ENCODE peak calls at places on chromosome 3, in seven cellular contexts. Z is cardiac muscle cell; K is psoas muscle; C is body of pancreas; G is right lobe of liver; J is CD8-positive, alpha-beta memory T cell; L is GM23338. M is an unnamed sample. For H3K4me1, the result is how much of the 10 kb centered on the place peaks cover.

GRCh38 chr3:60579734-60580133 is 671.5 kb downstream of the FHIT start:
- DNase-seq in L (no peak), G (no peak), Z (peak), J (no peak), C (no peak), K (no peak), M (no peak)

GRCh38 chr3:100702082-100703014 is 6.9 kb upstream of the TFG start:
- DNase-seq in K (no peak), G (no peak), C (no peak), Z (no peak), J (no peak), L (no peak), M (no peak)

GRCh38 chr3:48571938-48572337 is 8.4 kb upstream of the UCN2 start:
- DNase-seq in K (no peak), G (no peak), L (no peak), J (no peak), Z (no peak), C (no peak), M (peak)

GRCh38 chr3:73536952-73537351 is 87.8 kb downstream of the PDZRN3 start:
- DNase-seq in L (no peak), Z (no peak), C (no peak), G (no peak), K (peak), J (no peak), M (no peak)

GRCh38 chr3:52119826-52120225 is 34.4 kb downstream of the POC1A start:
- DNase-seq in L (no peak), Z (no peak), J (no peak), C (no peak), K (no peak), G (no peak), M (no peak)

GRCh38 chr3:58202917-58203360 is 7.8 kb downstream of the DNASE1L3 start:
- DNase-seq in G (no peak), J (peak), K (no peak), C (no peak), Z (no peak), L (no peak), M (no peak)

GRCh38 chr3:126873416-126873815 is 109.5 kb upstream of the PLXNA1 start:
- DNase-seq in J (no peak), L (no peak), Z (no peak), K (no peak), G (no peak), C (no peak), M (no peak)

GRCh38 chr3:43259626-43260025 is 26.7 kb upstream of the SNRK start:
- DNase-seq in L (no peak), K (no peak), J (no peak), Z (no peak), G (no peak), C (no peak), M (no peak)

GRCh38 chr3:124760601-124761000 is 30.3 kb downstream of the UMPS start:
- DNase-seq in L (peak), Z (peak), C (peak), K (no peak), G (no peak), J (no peak), M (no peak)

GRCh38 chr3:71725279-71725991 is at the start of gene EIF4E3:
- DNase-seq in G (peak), C (peak), K (peak), L (peak), J (peak), Z (peak), M (peak)

GRCh38 chr3:111269782-111270181 is 198.2 kb downstream of the NECTIN3 start:
- DNase-seq in L (no peak), G (no peak), Z (no peak), C (no peak), J (no peak), K (no peak), M (no peak)
- H3K4me3 ChIP-seq in L (no peak), G (no peak), Z (no peak), C (no peak), J (no peak), K (no peak), M (no peak)

GRCh38 chr3:129018271-129018670 is 17.2 kb downstream of the EFCC1 start:
- DNase-seq in C (no peak), Z (no peak), J (no peak), K (no peak), L (no peak), G (no peak), M (no peak)
- H3K27ac ChIP-seq in C (no peak), Z (no peak), J (no peak), K (no peak), L (no peak), G (no peak), M (peak)

DNA sequence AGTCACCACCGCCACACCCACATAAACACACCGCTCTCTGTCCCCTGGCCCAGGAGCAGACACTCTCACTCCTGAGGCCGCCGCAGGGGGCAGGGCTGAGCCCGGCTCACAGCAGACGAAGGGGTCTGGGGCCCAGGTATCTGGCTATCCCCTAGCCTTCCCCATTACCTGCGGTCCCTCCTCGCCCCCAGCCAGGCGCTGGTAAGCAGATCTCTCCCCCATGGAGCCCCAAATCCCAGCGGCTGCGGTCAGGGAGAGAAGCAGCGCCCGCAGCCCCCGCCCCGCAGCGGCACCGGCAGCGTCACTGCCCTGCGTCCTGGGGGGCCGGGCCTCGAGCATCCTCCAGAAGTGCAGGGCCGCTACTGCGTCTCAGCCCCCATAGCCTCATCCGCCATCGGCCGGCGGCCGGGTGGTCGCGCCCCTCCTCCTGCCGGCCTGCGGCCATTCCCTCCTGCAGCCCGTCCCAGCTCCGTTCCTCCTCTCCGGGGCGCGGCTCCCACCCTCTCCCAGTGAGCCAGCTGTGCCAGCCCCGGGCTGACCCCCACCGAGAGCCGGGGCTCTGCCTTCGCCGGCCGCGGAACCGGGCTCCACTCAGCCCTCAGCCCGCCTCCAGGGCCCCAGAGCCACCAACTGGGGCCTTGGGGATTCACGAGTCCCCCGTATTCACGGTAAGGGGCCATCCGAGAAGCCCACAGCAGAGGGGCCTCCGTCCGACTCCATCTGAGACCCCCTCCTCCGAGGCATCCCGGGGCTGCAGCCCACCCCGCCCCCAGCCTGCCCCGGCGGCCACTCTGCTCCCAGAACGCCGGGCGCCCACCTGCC is 13.1 kb downstream of the TNK2 start:
- DNase-seq in L (peak), C (peak), J (peak), G (peak), Z (no peak), K (peak), M (peak)
- H3K4me1 ChIP-seq in L (under half), C (half or more), J (under half), G (under half), Z (under half), K (half or more), M (under half)

GRCh38 chr3:110966966-110967663 is 104.5 kb upstream of the NECTIN3 start:
- DNase-seq in G (no peak), K (no peak), L (no peak), Z (no peak), J (no peak), C (no peak), M (no peak)
- H3K4me3 ChIP-seq in G (no peak), K (no peak), L (no peak), Z (no peak), J (no peak), C (no peak), M (no peak)

GRCh38 chr3:115248274-115248673 is 101.2 kb upstream of the ZBTB20 start:
- DNase-seq in C (no peak), G (no peak), Z (peak), J (no peak), K (no peak), L (no peak), M (no peak)
- H3K27ac ChIP-seq in C (no peak), G (no peak), Z (no peak), J (no peak), K (no peak), L (no peak), M (no peak)

GRCh38 chr3:46380471-46381215 is 9.9 kb downstream of the CCR5 start:
- DNase-seq in Z (no peak), G (no peak), J (no peak), C (no peak), L (no peak), K (no peak), M (no peak)

GRCh38 chr3:46375214-46375613 is 4.5 kb downstream of the CCR5 start:
- DNase-seq in L (no peak), G (no peak), Z (no peak), K (no peak), C (no peak), J (no peak), M (no peak)

GRCh38 chr3:46375814-46376213 is 5.1 kb downstream of the CCR5 start:
- DNase-seq in L (no peak), Z (no peak), C (no peak), J (no peak), K (no peak), G (no peak), M (no peak)

GRCh38 chr3:46381662-46382061 is 10.9 kb downstream of the CCR5 start:
- DNase-seq in J (no peak), L (no peak), K (no peak), G (no peak), Z (no peak), C (no peak), M (no peak)

GRCh38 chr3:46378426-46378942 is 7.7 kb downstream of the CCR5 start:
- DNase-seq in L (peak), C (peak), J (peak), G (peak), K (peak), Z (peak), M (peak)
- H3K4me1 ChIP-seq in L (under half), C (under half), J (under half), G (under half), K (under half), Z (under half), M (under half)

GRCh38 chr3:170357920-170358854 is 672 bp downstream of the SKIL start:
- DNase-seq in Z (peak), C (peak), G (peak), J (peak), K (peak), L (peak), M (peak)

GRCh38 chr3:170359178-170359704 is 1.7 kb downstream of the SKIL start:
- DNase-seq in L (no peak), Z (no peak), J (no peak), K (no peak), C (no peak), G (no peak), M (no peak)

GRCh38 chr3:170360916-170361315 is 3.4 kb downstream of the SKIL start:
- DNase-seq in G (no peak), C (no peak), L (peak), Z (peak), K (no peak), J (no peak), M (no peak)

GRCh38 chr3:170361711-170362110 is 4.2 kb downstream of the SKIL start:
- DNase-seq in G (no peak), C (no peak), K (no peak), Z (peak), L (no peak), J (no peak), M (no peak)

GRCh38 chr3:170360476-170360875 is 3.0 kb downstream of the SKIL start:
- DNase-seq in L (no peak), C (no peak), G (no peak), J (no peak), Z (peak), K (no peak), M (no peak)
- H3K4me3 ChIP-seq in L (peak), C (no peak), G (no peak), J (no peak), Z (no peak), K (peak), M (peak)

GRCh38 chr3:38834110-38834509 is 18.1 kb upstream of the SCN10A start:
- DNase-seq in G (no peak), J (no peak), C (no peak), K (peak), Z (peak), L (peak), M (peak)

GRCh38 chr3:38837358-38837757 is 21.3 kb upstream of the SCN10A start:
- DNase-seq in L (peak), G (no peak), K (no peak), Z (no peak), C (no peak), J (no peak), M (no peak)

GRCh38 chr3:38835939-38836338 is 19.9 kb upstream of the SCN10A start:
- DNase-seq in C (no peak), J (no peak), G (no peak), K (no peak), L (no peak), Z (no peak), M (no peak)

GRCh38 chr3:38836561-38836960 is 20.5 kb upstream of the SCN10A start:
- DNase-seq in L (peak), G (no peak), C (no peak), K (no peak), J (no peak), Z (no peak), M (no peak)

DNA sequence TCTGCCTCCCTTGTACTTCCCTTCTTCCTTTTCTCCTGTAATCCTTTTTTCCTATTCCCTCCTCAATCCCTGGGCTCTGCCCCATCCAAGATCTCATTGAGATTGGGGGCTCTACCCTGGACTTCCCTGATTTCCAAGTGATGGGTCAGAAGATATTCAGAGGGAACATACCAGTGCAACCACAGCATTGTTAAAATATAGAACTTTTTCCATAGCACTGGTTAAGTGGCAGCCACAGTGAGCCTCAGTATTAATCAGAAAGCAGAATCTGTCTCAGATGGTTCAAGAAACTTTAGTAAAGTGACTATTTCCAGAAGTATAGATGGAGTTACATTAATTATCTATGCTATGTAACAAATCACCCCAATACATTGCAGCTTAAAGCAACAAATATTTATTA is 18.7 kb upstream of the SCN10A start:
- DNase-seq in J (no peak), G (no peak), C (no peak), Z (peak), K (no peak), L (no peak), M (no peak)
- H3K27ac ChIP-seq in J (no peak), G (no peak), C (no peak), Z (no peak), K (peak), L (no peak), M (no peak)

DNA sequence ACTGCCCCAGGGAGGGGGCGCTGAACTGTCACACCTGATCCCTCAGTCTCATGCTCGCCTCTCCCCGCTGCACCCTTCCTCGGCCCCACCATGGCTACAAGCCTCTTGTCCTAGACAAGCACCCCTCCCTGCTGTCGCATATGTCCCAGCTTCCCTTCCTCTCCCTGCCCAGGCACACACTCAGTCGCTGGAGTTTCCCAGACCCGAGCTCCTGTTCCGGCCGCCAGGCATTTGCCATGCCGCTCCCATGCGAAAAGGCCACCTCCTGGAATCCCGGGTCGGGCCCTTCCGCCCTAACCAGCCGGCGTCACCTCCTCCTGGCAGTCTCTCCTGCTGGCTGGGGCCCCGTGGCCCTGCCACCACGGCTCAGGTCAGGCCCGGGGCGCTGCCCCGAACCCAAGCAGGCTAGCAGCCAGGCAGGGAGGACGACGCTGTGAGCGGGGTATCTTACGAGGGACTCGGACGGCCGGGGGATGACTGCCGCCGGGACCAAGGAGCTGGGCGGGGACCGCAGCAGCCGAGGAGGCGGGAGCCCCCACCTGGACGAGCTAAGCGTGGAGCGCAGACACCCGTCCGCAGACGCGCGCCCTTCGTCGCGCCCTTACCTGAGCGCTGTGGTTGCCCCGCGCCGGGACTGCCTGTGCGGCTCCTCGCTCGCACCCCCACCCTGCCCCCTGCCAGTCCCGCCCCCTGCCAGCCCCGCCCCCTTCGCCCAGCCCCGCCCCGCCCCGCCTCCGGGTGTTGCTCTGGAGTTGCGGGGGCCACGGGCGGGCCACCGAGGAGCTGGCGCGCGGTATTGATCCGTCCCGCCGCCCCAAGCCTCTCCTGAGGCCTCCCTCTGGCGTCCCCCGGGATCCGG is at the start of gene ALS2CL:
- DNase-seq in J (peak), L (peak), Z (peak), C (peak), G (peak), K (peak), M (peak)
- H3K4me1 ChIP-seq in J (half or more), L (under half), Z (under half), C (half or more), G (under half), K (half or more), M (half or more)